ENCODE peak calls at places on chromosomes 13 and 19, in five cellular contexts. D is AG04450; M is A549; K is naive thymus-derived CD4-positive, alpha-beta T cell; A is endodermal cell. Z is an unnamed sample.

GRCh38 chr13:98228661-98229349 is 51.7 kb upstream of the RNF113B start:
- DNase-seq in D (no peak), M (no peak), K (no peak), A (no peak), Z (no peak)

GRCh38 chr19:11373166-11373884 is 1.1 kb upstream of the SWSAP1 start:
- DNase-seq in D (no peak), M (no peak), K (no peak), A (peak; percentile 89), Z (no peak)

GRCh38 chr13:41577437-41577836 is 120.1 kb downstream of the RGCC start:
- DNase-seq in D (no peak), M (no peak), K (no peak), A (no peak), Z (no peak)

GRCh38 chr19:32649751-32650150 is 25.2 kb downstream of the ANKRD27 start:
- DNase-seq in D (no peak), M (no peak), K (no peak), A (no peak), Z (no peak)

GRCh38 chr19:3606690-3607289 is at the start of gene TBXA2R:
- DNase-seq in D (no peak), M (peak; percentile 51), K (no peak), A (peak; percentile 91), Z (no peak)

GRCh38 chr13:98741741-98742435 is 10.6 kb downstream of the SLC15A1 start:
- DNase-seq in D (no peak), M (no peak), K (no peak), A (no peak), Z (no peak)

GRCh38 chr13:99439048-99439447 is 62.2 kb upstream of the TM9SF2 start:
- DNase-seq in D (no peak), M (no peak), K (no peak), A (no peak), Z (no peak)

GRCh38 chr19:37954421-37954874 is 47.4 kb downstream of the SIPA1L3 start:
- DNase-seq in D (no peak), M (no peak), K (no peak), A (no peak), Z (no peak)

GRCh38 chr19:1408300-1409203 is 1.2 kb downstream of the DAZAP1 start:
- DNase-seq in D (no peak), M (no peak), K (peak; percentile 60), A (peak; percentile 72), Z (no peak)

GRCh38 chr13:71218960-71219359 is 648.0 kb downstream of the DACH1 start:
- DNase-seq in D (no peak), M (peak; percentile 12), K (no peak), A (peak; percentile 60), Z (no peak)

GRCh38 chr19:35307990-35308389 is 16.0 kb downstream of the MAG start:
- DNase-seq in D (no peak), M (no peak), K (no peak), A (no peak), Z (no peak)

GRCh38 chr19:13420780-13421179 is 85.5 kb downstream of the CACNA1A start:
- DNase-seq in D (no peak), M (no peak), K (no peak), A (no peak), Z (no peak)

GRCh38 chr19:2469102-2469914 is 6.6 kb upstream of the GADD45B start:
- DNase-seq in D (no peak), M (peak; percentile 88), K (no peak), A (peak; percentile 88), Z (no peak)

GRCh38 chr19:55373318-55373992 is 3.2 kb upstream of the TMEM190 start:
- DNase-seq in D (no peak), M (peak; percentile 87), K (no peak), A (peak; percentile 80), Z (no peak)

GRCh38 chr13:39612023-39612637 is 9.1 kb upstream of the LHFPL6 start:
- DNase-seq in D (peak; percentile 43), M (peak; percentile 55), K (peak; percentile 38), A (peak; percentile 88), Z (no peak)

GRCh38 chr13:27130223-27131015 is 41.2 kb downstream of the USP12 start:
- DNase-seq in D (no peak), M (no peak), K (no peak), A (no peak), Z (no peak)

GRCh38 chr19:57615346-57615745 is 1.3 kb downstream of the ZNF134 start:
- DNase-seq in D (no peak), M (no peak), K (no peak), A (no peak), Z (no peak)
- H3K9me3 ChIP-seq in D (peaks cover 60% of the 10 kb centered on the region), M (peaks cover 98% of the 10 kb centered on the region), K (peaks cover 22% of the 10 kb centered on the region), A (peaks cover 66% of the 10 kb centered on the region), Z (peaks cover 66% of the 10 kb centered on the region)

DNA sequence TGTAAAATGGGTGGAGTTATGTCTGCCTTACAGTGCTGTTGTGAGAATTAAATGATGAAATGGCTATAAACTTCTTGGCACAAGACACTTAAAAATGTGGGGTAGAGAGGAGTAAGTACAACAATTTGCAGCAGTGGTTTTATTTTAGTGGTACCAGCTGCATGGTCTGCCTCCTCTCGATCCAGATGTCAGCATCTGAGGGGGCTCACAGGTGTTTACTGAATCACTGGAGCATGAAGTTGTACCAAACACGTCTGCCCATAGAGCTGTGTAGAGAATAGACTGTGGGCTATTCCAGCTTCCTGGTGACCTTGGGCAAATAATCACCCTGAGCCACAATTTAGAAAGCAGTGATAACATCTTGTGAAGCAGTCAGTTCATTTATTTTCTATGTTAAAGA is 11.1 kb downstream of the SLC10A2 start:
- DNase-seq in D (no peak), M (no peak), K (no peak), A (no peak), Z (no peak)
- H3K9me3 ChIP-seq in D (peaks cover 14% of the 10 kb centered on the region), M (no peaks in the 10 kb centered on the region), K (no peaks in the 10 kb centered on the region), A (peaks cover 27% of the 10 kb centered on the region), Z (no peaks in the 10 kb centered on the region)

GRCh38 chr19:15641901-15642491 is 1.3 kb downstream of the CYP4F3 start:
- DNase-seq in D (no peak), M (no peak), K (no peak), A (no peak), Z (no peak)
- H3K9me3 ChIP-seq in D (peaks cover 19% of the 10 kb centered on the region), M (no peaks in the 10 kb centered on the region), K (no peaks in the 10 kb centered on the region), A (peaks cover 68% of the 10 kb centered on the region), Z (no peaks in the 10 kb centered on the region)

GRCh38 chr19:52391135-52391534 is 6.5 kb upstream of the ZNF528 start:
- DNase-seq in D (no peak), M (no peak), K (no peak), A (peak; percentile 45), Z (no peak)
- H3K9me3 ChIP-seq in D (peaks cover 64% of the 10 kb centered on the region), M (peaks cover 61% of the 10 kb centered on the region), K (no peaks in the 10 kb centered on the region), A (peaks cover 53% of the 10 kb centered on the region), Z (peaks cover 8% of the 10 kb centered on the region)

DNA sequence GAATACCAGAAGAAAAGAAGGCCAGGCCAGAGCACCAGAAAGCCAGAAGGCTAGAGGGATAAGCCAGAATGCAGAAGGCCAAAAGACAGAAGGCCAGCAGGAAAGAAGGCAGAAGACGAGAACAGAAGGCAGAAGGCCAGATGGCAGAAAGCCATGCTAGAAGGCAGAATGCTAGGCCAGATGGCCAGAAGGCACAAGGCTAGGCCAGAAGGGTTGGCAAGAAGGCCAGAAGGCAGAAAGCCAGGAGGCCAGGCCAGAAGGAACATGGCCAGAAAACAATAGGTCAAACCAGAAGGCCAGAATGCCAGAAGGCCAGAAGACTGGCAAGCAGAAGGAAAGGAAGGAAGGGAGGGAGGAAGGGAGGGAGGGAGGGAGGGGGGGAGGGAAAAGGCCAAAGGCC is 188.8 kb downstream of the TUBA3C start:
- DNase-seq in D (no peak), M (no peak), K (no peak), A (no peak), Z (no peak)
- H3K9me3 ChIP-seq in D (peaks cover 68% of the 10 kb centered on the region), M (no peaks in the 10 kb centered on the region), K (no peaks in the 10 kb centered on the region), A (peaks cover 70% of the 10 kb centered on the region), Z (no peaks in the 10 kb centered on the region)

DNA sequence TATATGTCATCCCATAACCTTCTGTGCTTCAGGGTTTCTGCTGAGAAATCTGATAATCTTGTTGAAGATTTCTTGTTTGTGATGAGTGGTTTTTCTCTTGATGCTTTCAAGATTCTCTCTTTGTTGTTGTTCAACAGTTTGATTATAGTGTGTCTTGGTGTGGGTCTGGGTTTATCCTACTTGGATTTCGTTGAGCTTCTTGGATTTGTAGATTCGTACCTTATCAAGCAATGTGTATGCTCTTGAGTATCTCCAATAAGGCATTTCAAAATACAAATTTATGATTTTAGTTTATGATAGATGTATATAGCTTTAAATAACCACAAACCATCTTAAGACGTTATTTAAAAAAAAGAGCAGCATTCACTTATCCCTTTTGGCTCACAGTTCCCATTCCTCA is 57.5 kb downstream of the URI1 start:
- DNase-seq in D (no peak), M (no peak), K (no peak), A (no peak), Z (no peak)
- H3K9me3 ChIP-seq in D (no peaks in the 10 kb centered on the region), M (peaks cover 34% of the 10 kb centered on the region), K (no peaks in the 10 kb centered on the region), A (peaks cover 29% of the 10 kb centered on the region), Z (peaks cover 46% of the 10 kb centered on the region)

Z was measured in Panc1.